ENCODE peak calls at places on chromosomes 16 and 17, in eight cellular contexts. M, T, Z, P, G, X, O and C are unnamed samples.

GRCh38 chr17:47727704-47728036 is 5.4 kb upstream of the TBX21 start:
- DNase-seq in T (no peak), O (no peak), G (peak), M (no peak), Z (no peak), X (no peak), P (no peak), C (no peak)

GRCh38 chr16:57889522-57889921 is 81.4 kb downstream of the CNGB1 start:
- DNase-seq in P (no peak), Z (no peak), X (no peak), O (no peak), M (no peak), T (no peak), G (no peak), C (no peak)

GRCh38 chr16:57354311-57354710 is 4.3 kb upstream of the CCL22 start:
- DNase-seq in Z (no peak), X (no peak), O (no peak), T (no peak), G (no peak), P (no peak), M (no peak), C (no peak)

GRCh38 chr16:72847187-72848044 is 200.5 kb downstream of the ZFHX3 start:
- DNase-seq in O (peak), Z (peak), P (no peak), G (peak), M (peak), T (no peak), X (no peak), C (peak)

GRCh38 chr17:2885751-2886150 is 89.5 kb downstream of the RAP1GAP2 start:
- DNase-seq in P (no peak), Z (no peak), X (no peak), M (no peak), G (peak), T (no peak), O (no peak), C (no peak)

GRCh38 chr17:16171613-16172012 is 43.7 kb downstream of the NCOR1 start:
- DNase-seq in X (no peak), O (peak), T (no peak), P (no peak), M (no peak), Z (no peak), G (no peak), C (peak)

GRCh38 chr17:57677858-57678257 is 67.2 kb downstream of the CCDC182 start:
- DNase-seq in P (no peak), M (no peak), G (no peak), T (no peak), O (no peak), Z (no peak), X (no peak), C (no peak)

GRCh38 chr17:15321556-15322250 is 19.7 kb downstream of the TEKT3 start:
- DNase-seq in X (no peak), M (peak), Z (no peak), P (peak), O (peak), G (no peak), T (no peak), C (no peak)

GRCh38 chr17:76191891-76192290 is 48.4 kb downstream of the RNF157 start:
- DNase-seq in M (no peak), T (no peak), Z (no peak), O (no peak), P (no peak), X (no peak), G (no peak), C (no peak)

GRCh38 chr16:1102921-1103648 is 7.0 kb upstream of the C1QTNF8 start:
- DNase-seq in Z (peak), G (peak), P (no peak), O (no peak), T (peak), X (no peak), M (peak), C (peak)

GRCh38 chr17:350706-351435 is 1.7 kb downstream of the RPH3AL start:
- DNase-seq in O (no peak), T (peak), G (peak), P (peak), Z (peak), X (no peak), M (peak), C (peak)

GRCh38 chr17:10600551-10600950 is 51.1 kb upstream of the MYH2 start:
- DNase-seq in X (no peak), G (no peak), P (no peak), Z (no peak), O (peak), T (no peak), M (peak), C (no peak)

GRCh38 chr16:88669986-88670385 is 7.1 kb upstream of the MVD start:
- DNase-seq in G (no peak), M (peak), P (no peak), T (no peak), X (no peak), Z (no peak), O (no peak), C (no peak)

GRCh38 chr17:40303009-40303657 is 5.8 kb upstream of the RARA start:
- DNase-seq in T (peak), Z (peak), P (no peak), G (peak), M (peak), O (peak), X (no peak), C (peak)

GRCh38 chr16:73192227-73192894 is 144.4 kb upstream of the ZFHX3 start:
- DNase-seq in O (no peak), M (no peak), T (no peak), Z (no peak), G (no peak), P (peak), X (no peak), C (no peak)

GRCh38 chr17:39791296-39791992 is 53.7 kb downstream of the GRB7 start:
- DNase-seq in O (no peak), Z (no peak), T (no peak), M (no peak), P (no peak), G (no peak), X (no peak), C (no peak)

GRCh38 chr16:67241008-67241900 is 6.0 kb downstream of the FHOD1 start:
- DNase-seq in X (no peak), Z (peak), M (peak), T (no peak), O (peak), P (peak), G (peak), C (peak)

GRCh38 chr16:68357521-68357922 is 46.7 kb downstream of the PRMT7 start:
- DNase-seq in Z (no peak), P (no peak), O (no peak), T (no peak), M (no peak), X (no peak), G (no peak), C (no peak)

GRCh38 chr16:67036323-67036741 is 7.4 kb downstream of the CBFB start:
- DNase-seq in Z (no peak), X (no peak), M (no peak), P (no peak), O (no peak), G (no peak), T (no peak), C (no peak)

GRCh38 chr17:34781571-34782108 is 179.6 kb downstream of the CCT6B start:
- DNase-seq in M (no peak), O (peak), T (no peak), X (no peak), P (peak), Z (no peak), G (no peak), C (peak)

GRCh38 chr17:44360826-44361225 is 2.8 kb downstream of the FAM171A2 start:
- DNase-seq in T (no peak), O (peak), X (no peak), G (no peak), P (no peak), Z (no peak), M (peak), C (no peak)

GRCh38 chr16:61654962-61655361 is 381.3 kb downstream of the CDH8 start:
- DNase-seq in Z (no peak), O (no peak), T (no peak), P (no peak), M (no peak), X (no peak), G (no peak), C (no peak)

GRCh38 chr16:21301895-21302291 is 23.8 kb upstream of the CRYM start:
- DNase-seq in P (no peak), O (peak), X (no peak), Z (no peak), M (no peak), G (no peak), T (no peak), C (no peak)
- TF ChIP-seq CTCF in P (no peak), O (no peak), X (no peak), Z (no peak), M (no peak), G (no peak), T (no peak), C (no peak)

GRCh38 chr17:66604381-66604780 is 230.5 kb upstream of the CACNG5 start:
- DNase-seq in M (no peak), Z (no peak), X (no peak), P (no peak), G (no peak), O (no peak), T (no peak), C (no peak)

GRCh38 chr17:66611397-66611796 is 223.5 kb upstream of the CACNG5 start:
- DNase-seq in G (no peak), X (no peak), M (no peak), O (no peak), Z (no peak), P (no peak), T (no peak), C (no peak)

GRCh38 chr17:66610734-66611133 is 224.2 kb upstream of the CACNG5 start:
- DNase-seq in O (no peak), X (no peak), Z (no peak), M (no peak), P (no peak), T (no peak), G (no peak), C (no peak)

GRCh38 chr17:66602659-66603363 is 232.1 kb upstream of the CACNG5 start:
- DNase-seq in M (peak), O (peak), X (no peak), T (no peak), P (no peak), Z (peak), G (peak), C (peak)

GRCh38 chr17:66605561-66605960 is 229.4 kb upstream of the CACNG5 start:
- DNase-seq in G (no peak), Z (no peak), M (no peak), P (no peak), O (no peak), X (no peak), T (no peak), C (no peak)
- H3K4me3 ChIP-seq in G (no peak), Z (no peak), M (no peak), P (no peak), O (no peak), X (no peak), T (no peak), C (no peak)

DNA sequence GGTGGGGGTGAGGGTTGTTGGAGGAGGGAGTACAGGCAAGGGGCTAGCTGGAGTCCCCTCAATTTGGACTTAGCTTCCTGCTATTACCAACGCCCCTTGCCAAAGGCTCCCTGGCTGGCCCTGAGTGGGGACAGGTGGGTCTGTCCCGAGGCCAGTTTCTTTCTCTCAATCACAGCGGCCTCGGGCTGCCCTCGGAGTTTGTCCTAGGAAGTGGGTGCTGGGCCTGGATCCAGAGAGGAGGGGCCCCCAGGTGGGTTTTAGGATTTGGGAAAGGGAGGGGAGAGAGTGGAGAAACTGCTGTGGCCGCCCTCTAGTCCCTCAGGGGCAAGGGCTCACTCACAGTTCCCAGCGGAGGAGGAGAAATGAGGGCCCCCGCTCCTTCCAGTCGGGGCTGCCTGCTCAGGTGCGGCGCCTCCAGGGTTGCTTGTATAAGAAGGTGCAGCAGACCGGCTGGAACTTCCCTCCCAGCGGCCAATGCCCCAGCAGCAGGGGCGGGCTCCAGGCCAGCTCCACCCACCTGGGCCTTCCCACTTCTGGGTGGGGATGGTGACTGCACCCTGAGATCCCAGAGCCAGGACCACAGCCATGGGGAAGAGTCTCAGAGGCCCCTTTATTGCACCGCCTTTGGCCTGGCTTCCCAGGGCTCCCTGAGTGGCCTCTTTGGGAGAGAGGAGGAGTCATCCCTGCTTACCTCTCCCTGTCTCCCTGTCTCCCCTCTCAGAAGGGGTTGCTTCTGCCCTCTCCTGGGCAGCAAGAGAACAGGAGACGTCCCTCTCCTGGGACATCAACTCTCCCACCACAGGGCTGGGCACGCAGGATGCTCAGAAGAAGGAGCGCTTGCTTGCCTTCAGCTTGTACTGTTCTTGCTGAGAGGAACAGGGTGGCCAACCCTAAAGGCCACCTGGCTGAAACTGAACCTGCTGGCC is 112.0 kb upstream of the SMURF2 start:
- DNase-seq in T (no peak), P (peak), G (peak), O (peak), X (no peak), Z (no peak), M (peak), C (peak)
- TF ChIP-seq CTCF in T (no peak), P (peak), G (peak), O (peak), X (peak), Z (peak), M (peak), C (peak)

GRCh38 chr17:42681976-42682375 is 333 bp upstream of the CCR10 start:
- DNase-seq in M (no peak), Z (no peak), G (no peak), T (no peak), X (no peak), O (no peak), P (no peak), C (no peak)

GRCh38 chr17:42679492-42680330 is 1.9 kb downstream of the CCR10 start:
- DNase-seq in P (no peak), X (no peak), T (no peak), G (peak), M (peak), Z (peak), O (peak), C (peak)

GRCh38 chr17:42677921-42678781 is 1.4 kb upstream of the PLEKHH3 start:
- DNase-seq in G (peak), T (peak), M (peak), O (peak), Z (peak), P (no peak), X (no peak), C (peak)

GRCh38 chr17:42679001-42679491 is 2.3 kb upstream of the PLEKHH3 start:
- DNase-seq in G (peak), X (no peak), M (peak), T (peak), Z (peak), O (peak), P (no peak), C (peak)

GRCh38 chr17:42680331-42680808 is 1.3 kb downstream of the CCR10 start:
- DNase-seq in T (peak), M (peak), O (peak), G (no peak), P (no peak), X (no peak), Z (peak), C (no peak)
- H3K4me3 ChIP-seq in T (peak), M (peak), O (no peak), G (no peak), P (peak), X (peak), Z (peak), C (no peak)

GRCh38 chr17:60745544-60745943 is 67.9 kb downstream of the BCAS3 start:
- DNase-seq in Z (no peak), O (no peak), M (peak), P (no peak), T (no peak), G (no peak), X (no peak), C (no peak)
- TF ChIP-seq CTCF in Z (peak), O (no peak), M (no peak), P (no peak), T (peak), G (no peak), X (no peak), C (no peak)

GRCh38 chr16:53257001-53257400 is 177.3 kb upstream of the RBL2 start:
- DNase-seq in Z (no peak), M (peak), T (no peak), X (no peak), P (no peak), O (peak), G (no peak), C (peak)
- H3K4me3 ChIP-seq in Z (no peak), M (no peak), T (no peak), X (no peak), P (no peak), O (no peak), G (no peak), C (no peak)